ENCODE peak calls at places on chromosomes 1 and 21, in seven cellular contexts. One of them, this sample, is unnamed.

GRCh38 chr1:65946376-65946775 is 153.7 kb downstream of the PDE4B start:
- DNase-seq in Panc1: no peak
- DNase-seq in foreskin fibroblast: no peak
- DNase-seq in testis: no peak
- DNase-seq in HL-60: no peak
- DNase-seq in AG09309: no peak
- DNase-seq in fibroblast of the aortic adventitia: no peak
- DNase-seq in this sample: no peak

GRCh38 chr1:186605762-186606350 is 74.4 kb downstream of the PTGS2 start:
- DNase-seq in foreskin fibroblast: peak
- DNase-seq in fibroblast of the aortic adventitia: peak
- DNase-seq in testis: peak
- DNase-seq in Panc1: peak
- DNase-seq in AG09309: peak
- DNase-seq in HL-60: no peak
- DNase-seq in this sample: peak

GRCh38 chr21:14952916-14953315 is 111.9 kb downstream of the NRIP1 start:
- DNase-seq in HL-60: no peak
- DNase-seq in testis: no peak
- DNase-seq in Panc1: no peak
- DNase-seq in foreskin fibroblast: no peak
- DNase-seq in AG09309: no peak
- DNase-seq in fibroblast of the aortic adventitia: no peak
- DNase-seq in this sample: peak

GRCh38 chr1:19081218-19081893 is 124.9 kb upstream of the IFFO2 start:
- DNase-seq in AG09309: no peak
- DNase-seq in Panc1: no peak
- DNase-seq in HL-60: peak
- DNase-seq in fibroblast of the aortic adventitia: peak
- DNase-seq in testis: peak
- DNase-seq in foreskin fibroblast: no peak
- DNase-seq in this sample: peak

GRCh38 chr1:1217621-1218523 is 3.9 kb upstream of the TNFRSF4 start:
- DNase-seq in foreskin fibroblast: no peak
- DNase-seq in testis: no peak
- DNase-seq in fibroblast of the aortic adventitia: no peak
- DNase-seq in AG09309: no peak
- DNase-seq in HL-60: no peak
- DNase-seq in Panc1: no peak
- DNase-seq in this sample: no peak

GRCh38 chr21:28974531-28975227 is 18.0 kb downstream of the LTN1 start:
- DNase-seq in foreskin fibroblast: no peak
- DNase-seq in AG09309: no peak
- DNase-seq in HL-60: no peak
- DNase-seq in fibroblast of the aortic adventitia: no peak
- DNase-seq in Panc1: no peak
- DNase-seq in testis: no peak
- DNase-seq in this sample: no peak

GRCh38 chr1:20076695-20077461 is 6.9 kb downstream of the PLA2G5 start:
- DNase-seq in HL-60: no peak
- DNase-seq in foreskin fibroblast: no peak
- DNase-seq in testis: no peak
- DNase-seq in Panc1: no peak
- DNase-seq in AG09309: no peak
- DNase-seq in fibroblast of the aortic adventitia: no peak
- DNase-seq in this sample: no peak

GRCh38 chr1:40626383-40626770 is 39.1 kb downstream of the RIMS3 start:
- DNase-seq in fibroblast of the aortic adventitia: no peak
- DNase-seq in AG09309: no peak
- DNase-seq in testis: no peak
- DNase-seq in foreskin fibroblast: no peak
- DNase-seq in Panc1: no peak
- DNase-seq in HL-60: no peak
- DNase-seq in this sample: no peak

GRCh38 chr1:67680486-67680885 is 4.5 kb upstream of the GADD45A start:
- DNase-seq in HL-60: no peak
- DNase-seq in foreskin fibroblast: no peak
- DNase-seq in Panc1: no peak
- DNase-seq in fibroblast of the aortic adventitia: no peak
- DNase-seq in testis: no peak
- DNase-seq in AG09309: no peak
- DNase-seq in this sample: peak

GRCh38 chr1:178539291-178539690 is 26.4 kb downstream of the TEX35 start:
- DNase-seq in HL-60: no peak
- DNase-seq in testis: no peak
- DNase-seq in fibroblast of the aortic adventitia: no peak
- DNase-seq in Panc1: no peak
- DNase-seq in AG09309: no peak
- DNase-seq in foreskin fibroblast: peak
- DNase-seq in this sample: no peak

GRCh38 chr1:212586429-212587303 is 21.9 kb upstream of the ATF3 start:
- DNase-seq in AG09309: no peak
- DNase-seq in HL-60: no peak
- DNase-seq in Panc1: no peak
- DNase-seq in testis: no peak
- DNase-seq in foreskin fibroblast: no peak
- DNase-seq in fibroblast of the aortic adventitia: no peak
- DNase-seq in this sample: no peak

GRCh38 chr1:78831731-78832360 is 174.7 kb downstream of the ADGRL4 start:
- DNase-seq in fibroblast of the aortic adventitia: peak
- DNase-seq in AG09309: peak
- DNase-seq in Panc1: no peak
- DNase-seq in testis: no peak
- DNase-seq in foreskin fibroblast: peak
- DNase-seq in HL-60: no peak
- DNase-seq in this sample: peak

GRCh38 chr21:34363733-34364132 is at the start of gene KCNE2:
- DNase-seq in HL-60: no peak
- DNase-seq in AG09309: no peak
- DNase-seq in foreskin fibroblast: no peak
- DNase-seq in Panc1: no peak
- DNase-seq in fibroblast of the aortic adventitia: no peak
- DNase-seq in testis: peak
- DNase-seq in this sample: no peak

GRCh38 chr1:151011154-151011850 is 3.1 kb downstream of the PRUNE1 start:
- DNase-seq in AG09309: no peak
- DNase-seq in HL-60: no peak
- DNase-seq in foreskin fibroblast: no peak
- DNase-seq in fibroblast of the aortic adventitia: peak
- DNase-seq in Panc1: no peak
- DNase-seq in testis: no peak
- DNase-seq in this sample: no peak

GRCh38 chr1:180177931-180178330 is 23.3 kb downstream of the QSOX1 start:
- DNase-seq in HL-60: no peak
- DNase-seq in testis: no peak
- DNase-seq in foreskin fibroblast: no peak
- DNase-seq in fibroblast of the aortic adventitia: no peak
- DNase-seq in Panc1: no peak
- DNase-seq in AG09309: no peak
- DNase-seq in this sample: no peak

GRCh38 chr1:39205102-39205780 is 746 bp downstream of the MACF1 start:
- DNase-seq in foreskin fibroblast: peak
- DNase-seq in fibroblast of the aortic adventitia: peak
- DNase-seq in HL-60: peak
- DNase-seq in AG09309: no peak
- DNase-seq in Panc1: no peak
- DNase-seq in testis: peak
- DNase-seq in this sample: peak
- H3K4me3 ChIP-seq in foreskin fibroblast: peak
- H3K4me3 ChIP-seq in fibroblast of the aortic adventitia: peak
- H3K4me3 ChIP-seq in HL-60: peak
- H3K4me3 ChIP-seq in AG09309: peak
- H3K4me3 ChIP-seq in Panc1: peak
- H3K4me3 ChIP-seq in testis: peak
- H3K4me3 ChIP-seq in this sample: peak

DNA sequence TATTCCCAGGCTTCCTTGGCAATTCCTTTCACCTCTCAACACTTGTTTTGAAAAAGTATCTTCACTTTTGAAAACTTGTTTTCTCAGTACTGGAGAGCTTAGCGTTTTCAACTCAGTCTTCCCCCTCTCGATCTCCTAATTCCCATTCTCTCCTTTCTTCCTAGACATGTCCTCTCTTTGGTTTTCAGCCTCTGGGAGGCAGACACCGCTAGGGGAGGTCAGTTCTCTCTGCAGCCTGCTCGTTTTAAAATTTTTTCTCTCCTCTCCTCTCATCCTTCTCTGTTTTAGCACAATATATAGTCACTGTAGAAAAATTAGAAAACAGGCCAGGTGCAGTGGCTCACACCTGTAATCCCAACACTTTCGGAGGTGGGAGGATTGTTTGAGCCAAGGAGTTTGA is 12.6 kb upstream of the RHEX start:
- DNase-seq in AG09309: no peak
- DNase-seq in foreskin fibroblast: no peak
- DNase-seq in HL-60: no peak
- DNase-seq in testis: no peak
- DNase-seq in fibroblast of the aortic adventitia: no peak
- DNase-seq in Panc1: no peak
- DNase-seq in this sample: no peak
- TF ChIP-seq CTCF in AG09309: no peak
- TF ChIP-seq CTCF in foreskin fibroblast: no peak
- TF ChIP-seq CTCF in HL-60: no peak
- TF ChIP-seq CTCF in testis: no peak
- TF ChIP-seq CTCF in fibroblast of the aortic adventitia: no peak
- TF ChIP-seq CTCF in Panc1: no peak
- TF ChIP-seq CTCF in this sample: no peak

DNA sequence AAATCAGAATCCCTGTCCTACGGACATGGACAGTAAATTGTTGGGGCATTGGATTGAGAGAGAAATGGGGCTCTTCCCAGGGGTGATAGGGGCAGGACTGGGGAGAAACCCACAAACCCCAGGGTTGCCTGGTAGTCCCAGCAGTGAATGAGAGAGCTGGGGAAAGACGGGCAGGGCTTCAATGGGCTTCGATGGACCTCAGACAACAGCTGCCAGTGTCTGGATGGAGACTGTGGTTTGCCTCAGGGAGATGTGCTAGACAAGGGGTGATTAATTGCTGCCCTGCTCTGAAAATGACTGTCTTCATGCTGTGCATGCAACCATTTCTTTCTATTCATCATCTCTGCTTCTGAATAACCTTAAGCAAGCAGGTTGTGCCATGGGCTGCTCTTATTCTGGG is 7.4 kb downstream of the GPR25 start:
- DNase-seq in HL-60: no peak
- DNase-seq in testis: no peak
- DNase-seq in AG09309: no peak
- DNase-seq in Panc1: no peak
- DNase-seq in fibroblast of the aortic adventitia: no peak
- DNase-seq in foreskin fibroblast: no peak
- DNase-seq in this sample: no peak
- H3K4me3 ChIP-seq in HL-60: no peak
- H3K4me3 ChIP-seq in testis: no peak
- H3K4me3 ChIP-seq in AG09309: no peak
- H3K4me3 ChIP-seq in Panc1: no peak
- H3K4me3 ChIP-seq in fibroblast of the aortic adventitia: no peak
- H3K4me3 ChIP-seq in foreskin fibroblast: no peak
- H3K4me3 ChIP-seq in this sample: no peak

DNA sequence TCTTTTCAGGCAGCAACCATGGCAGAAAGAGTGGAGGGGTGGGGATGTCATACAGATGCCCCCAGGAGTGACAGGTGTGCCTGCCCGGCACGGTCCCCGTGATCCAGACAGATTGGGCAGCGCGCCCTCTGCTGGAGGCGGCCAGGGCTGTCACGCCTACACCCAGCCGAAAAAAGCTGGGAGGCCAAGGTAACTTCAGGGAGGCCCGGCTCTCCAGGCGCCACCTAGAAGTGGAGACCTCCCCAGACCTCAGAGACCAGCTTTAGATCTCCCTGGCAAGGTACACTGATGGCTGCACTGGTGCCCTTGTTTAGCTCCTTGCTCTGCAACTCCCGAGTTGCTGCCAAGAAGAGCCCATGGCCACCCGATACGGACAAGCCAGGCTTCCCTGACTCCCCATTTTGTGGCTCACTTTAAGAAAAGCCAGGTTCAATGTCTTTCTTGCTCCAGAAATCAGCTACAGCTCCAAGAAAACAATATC is 6.6 kb downstream of the GOLT1A start:
- DNase-seq in AG09309: no peak
- DNase-seq in Panc1: peak
- DNase-seq in fibroblast of the aortic adventitia: peak
- DNase-seq in HL-60: peak
- DNase-seq in testis: peak
- DNase-seq in foreskin fibroblast: no peak
- DNase-seq in this sample: peak
- TF ChIP-seq CTCF in AG09309: peak
- TF ChIP-seq CTCF in Panc1: peak
- TF ChIP-seq CTCF in fibroblast of the aortic adventitia: peak
- TF ChIP-seq CTCF in HL-60: peak
- TF ChIP-seq CTCF in testis: peak
- TF ChIP-seq CTCF in foreskin fibroblast: peak
- TF ChIP-seq CTCF in this sample: peak

DNA sequence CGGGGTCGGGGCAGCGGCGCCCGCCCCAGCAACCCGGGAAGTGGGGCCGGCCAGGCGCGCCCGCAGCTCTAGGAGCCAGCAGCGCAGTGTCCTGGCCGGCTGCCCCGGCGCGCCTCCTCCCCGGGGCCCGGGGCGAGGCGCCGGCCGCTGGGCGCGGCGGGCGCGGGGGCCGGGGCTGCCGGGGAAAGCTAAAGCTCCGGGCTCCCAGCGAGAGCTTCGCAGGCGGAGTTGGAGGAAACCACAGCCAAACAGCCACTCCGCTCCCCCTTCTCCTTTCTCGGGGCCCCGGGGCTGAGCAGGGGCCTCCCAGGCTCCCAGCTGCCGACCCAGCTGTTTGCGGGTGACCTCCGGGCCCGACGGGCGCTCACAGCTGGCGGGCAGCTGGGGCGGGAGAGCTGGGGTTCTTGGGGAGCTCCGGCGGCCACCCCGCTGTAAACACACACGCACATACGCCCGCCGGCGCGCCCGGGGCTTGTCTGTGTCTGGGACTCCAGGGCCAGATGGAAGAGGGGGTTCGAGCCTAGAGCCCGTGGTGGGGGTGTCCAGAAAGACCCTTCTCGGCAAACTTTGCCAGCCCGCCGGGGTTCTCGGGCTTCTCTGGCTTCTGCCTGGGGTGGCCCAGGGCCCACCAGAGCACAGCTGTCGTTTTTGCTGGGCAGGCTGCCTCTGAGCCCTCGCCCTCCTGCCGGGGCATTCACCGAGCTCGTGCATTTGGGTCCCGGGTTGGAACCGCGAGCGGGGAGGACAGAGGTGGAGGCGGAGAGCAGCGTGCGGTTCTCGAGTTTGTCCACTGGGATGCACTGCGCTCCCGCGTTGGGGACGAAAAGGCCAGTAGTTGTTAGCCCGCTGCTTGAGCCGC is 1.5 kb downstream of the AJAP1 start:
- DNase-seq in AG09309: no peak
- DNase-seq in Panc1: no peak
- DNase-seq in HL-60: peak
- DNase-seq in testis: peak
- DNase-seq in fibroblast of the aortic adventitia: peak
- DNase-seq in foreskin fibroblast: peak
- DNase-seq in this sample: peak
- H3K4me3 ChIP-seq in AG09309: no peak
- H3K4me3 ChIP-seq in Panc1: no peak
- H3K4me3 ChIP-seq in HL-60: no peak
- H3K4me3 ChIP-seq in testis: peak
- H3K4me3 ChIP-seq in fibroblast of the aortic adventitia: no peak
- H3K4me3 ChIP-seq in foreskin fibroblast: peak
- H3K4me3 ChIP-seq in this sample: no peak